ENCODE peak calls at places on chromosomes 7 and 10, in seven cellular contexts. X, Q, G, M, S, N and F are unnamed samples.

GRCh38 chr7:94394399-94395140 is at the start of gene COL1A2:
- DNase-seq in X (peak; percentile 79), Q (peak; percentile 99), G (peak; percentile 81), M (peak; percentile 60), S (no peak), N (peak; percentile 51), F (no peak)

GRCh38 chr7:100435401-100436304 is 644 bp downstream of the PPP1R35 start:
- DNase-seq in X (peak; percentile 87), Q (peak; percentile 33), G (peak; percentile 49), M (peak; percentile 52), S (peak; percentile 46), N (no peak), F (no peak)

GRCh38 chr7:117807688-117808087 is 65.6 kb downstream of the CTTNBP2 start:
- DNase-seq in X (no peak), Q (no peak), G (no peak), M (no peak), S (no peak), N (no peak), F (no peak)

GRCh38 chr7:55177589-55178261 is 158.9 kb downstream of the EGFR start:
- DNase-seq in X (no peak), Q (peak; percentile 62), G (peak; percentile 69), M (no peak), S (no peak), N (peak; percentile 80), F (no peak)

GRCh38 chr10:132109341-132110072 is 43.8 kb downstream of the JAKMIP3 start:
- DNase-seq in X (no peak), Q (no peak), G (peak; percentile 25), M (no peak), S (no peak), N (peak; percentile 11), F (no peak)

GRCh38 chr7:44213872-44214595 is 13.3 kb downstream of the YKT6 start:
- DNase-seq in X (peak; percentile 93), Q (peak; percentile 40), G (no peak), M (peak; percentile 72), S (peak; percentile 30), N (no peak), F (no peak)

GRCh38 chr7:156659961-156660360 is 19.4 kb downstream of the RNF32 start:
- DNase-seq in X (no peak), Q (no peak), G (no peak), M (no peak), S (peak; percentile 17), N (no peak), F (no peak)

GRCh38 chr10:49768731-49769130 is 6.6 kb upstream of the OGDHL start:
- DNase-seq in X (peak; percentile 43), Q (no peak), G (no peak), M (no peak), S (no peak), N (no peak), F (no peak)

GRCh38 chr7:100545636-100546128 is 6.7 kb downstream of the AGFG2 start:
- DNase-seq in X (peak; percentile 69), Q (peak; percentile 91), G (peak; percentile 52), M (peak; percentile 91), S (peak; percentile 85), N (peak; percentile 44), F (peak; percentile 30)

GRCh38 chr7:130902755-130903357 is 168.8 kb upstream of the KLF14 start:
- DNase-seq in X (no peak), Q (peak; percentile 59), G (no peak), M (peak; percentile 41), S (no peak), N (no peak), F (no peak)

GRCh38 chr7:48285365-48285764 is 114.1 kb downstream of the ABCA13 start:
- DNase-seq in X (no peak), Q (peak; percentile 48), G (no peak), M (peak; percentile 58), S (peak; percentile 63), N (no peak), F (no peak)

GRCh38 chr7:80699030-80699638 is 60.7 kb downstream of the CD36 start:
- DNase-seq in X (no peak), Q (peak; percentile 43), G (no peak), M (peak; percentile 76), S (peak; percentile 32), N (no peak), F (no peak)

GRCh38 chr10:67779455-67780205 is 58.4 kb downstream of the DNAJC12 start:
- DNase-seq in X (peak; percentile 60), Q (peak; percentile 68), G (peak; percentile 64), M (peak; percentile 79), S (peak; percentile 46), N (peak; percentile 45), F (peak; percentile 45)

GRCh38 chr10:70634011-70634410 is 31.5 kb upstream of the PRF1 start:
- DNase-seq in X (peak; percentile 72), Q (peak; percentile 37), G (no peak), M (peak; percentile 28), S (peak; percentile 61), N (no peak), F (no peak)

GRCh38 chr10:104640339-104641149 is 546 bp upstream of the SORCS3 start:
- DNase-seq in X (peak; percentile 66), Q (no peak), G (no peak), M (no peak), S (no peak), N (no peak), F (no peak)

GRCh38 chr10:116382290-116382689 is 45.4 kb upstream of the PNLIPRP3 start:
- DNase-seq in X (no peak), Q (no peak), G (no peak), M (no peak), S (no peak), N (no peak), F (no peak)

GRCh38 chr7:116686812-116687419 is 14.9 kb downstream of the MET start:
- DNase-seq in X (no peak), Q (no peak), G (no peak), M (no peak), S (no peak), N (no peak), F (no peak)

GRCh38 chr7:55431898-55432297 is 66.8 kb downstream of the LANCL2 start:
- DNase-seq in X (no peak), Q (no peak), G (no peak), M (no peak), S (no peak), N (no peak), F (no peak)

GRCh38 chr10:48776528-48776927 is 91.9 kb downstream of the WDFY4 start:
- DNase-seq in X (peak; percentile 42), Q (no peak), G (no peak), M (no peak), S (no peak), N (no peak), F (no peak)

GRCh38 chr10:69904533-69904932 is 102.8 kb downstream of the COL13A1 start:
- DNase-seq in X (peak; percentile 69), Q (no peak), G (no peak), M (no peak), S (no peak), N (no peak), F (no peak)

GRCh38 chr7:1579481-1580421 is 9.9 kb upstream of the PSMG3 start:
- DNase-seq in X (peak; percentile 96), Q (peak; percentile 33), G (peak; percentile 79), M (peak; percentile 68), S (peak; percentile 38), N (no peak), F (peak; percentile 41)

GRCh38 chr7:92988051-92988450 is 129.7 kb downstream of the SAMD9 start:
- DNase-seq in X (peak; percentile 18), Q (peak; percentile 64), G (no peak), M (peak; percentile 71), S (peak; percentile 74), N (no peak), F (no peak)

GRCh38 chr7:91397612-91398011 is 133.4 kb downstream of the FZD1 start:
- DNase-seq in X (no peak), Q (no peak), G (no peak), M (no peak), S (no peak), N (no peak), F (no peak)

GRCh38 chr10:132298038-132298935 is 9.5 kb downstream of the STK32C start:
- DNase-seq in X (peak; percentile 70), Q (no peak), G (peak; percentile 2), M (no peak), S (no peak), N (no peak), F (no peak)

GRCh38 chr10:91210014-91210413 is 10.4 kb upstream of the PCGF5 start:
- DNase-seq in X (no peak), Q (no peak), G (no peak), M (no peak), S (no peak), N (no peak), F (no peak)

GRCh38 chr7:4613855-4614548 is 68.1 kb upstream of the FOXK1 start:
- DNase-seq in X (no peak), Q (peak; percentile 84), G (no peak), M (peak; percentile 26), S (peak; percentile 50), N (no peak), F (no peak)

GRCh38 chr7:132117181-132117580 is 459.1 kb downstream of the PLXNA4 start:
- DNase-seq in X (no peak), Q (peak; percentile 82), G (no peak), M (peak; percentile 91), S (peak; percentile 80), N (no peak), F (no peak)

GRCh38 chr10:125117941-125118630 is 42.3 kb downstream of the CTBP2 start:
- DNase-seq in X (no peak), Q (no peak), G (peak; percentile 55), M (no peak), S (no peak), N (peak; percentile 46), F (no peak)